ENCODE peak calls at places on chromosomes 4 and X, in eight cellular contexts. One of them, this sample, is unnamed.

GRCh38 chr4:4575284-4576211 is 33.7 kb upstream of the STX18 start:
- DNase-seq in tibial nerve: no peak
- DNase-seq in ascending aorta: no peak
- DNase-seq in heart left ventricle: peak
- DNase-seq in GM23338: peak
- DNase-seq in right atrium auricular region: no peak
- DNase-seq in left lung: peak
- DNase-seq in OCI-LY7: no peak
- DNase-seq in this sample: peak

GRCh38 chr4:96525901-96526300 is 686.0 kb downstream of the PDHA2 start:
- DNase-seq in GM23338: no peak
- DNase-seq in tibial nerve: no peak
- DNase-seq in left lung: no peak
- DNase-seq in ascending aorta: no peak
- DNase-seq in heart left ventricle: no peak
- DNase-seq in right atrium auricular region: no peak
- DNase-seq in OCI-LY7: no peak
- DNase-seq in this sample: no peak

GRCh38 chr4:68349361-68350360 is at the start of gene YTHDC1:
- DNase-seq in ascending aorta: peak
- DNase-seq in right atrium auricular region: peak
- DNase-seq in OCI-LY7: peak
- DNase-seq in left lung: peak
- DNase-seq in tibial nerve: peak
- DNase-seq in GM23338: peak
- DNase-seq in heart left ventricle: peak
- DNase-seq in this sample: peak

GRCh38 chr4:74433043-74433442 is 11.9 kb upstream of the AREG start:
- DNase-seq in tibial nerve: no peak
- DNase-seq in ascending aorta: no peak
- DNase-seq in OCI-LY7: no peak
- DNase-seq in left lung: no peak
- DNase-seq in GM23338: no peak
- DNase-seq in right atrium auricular region: no peak
- DNase-seq in heart left ventricle: no peak
- DNase-seq in this sample: no peak

GRCh38 chr4:76723916-76724315 is 174.0 kb downstream of the SOWAHB start:
- DNase-seq in right atrium auricular region: no peak
- DNase-seq in heart left ventricle: no peak
- DNase-seq in OCI-LY7: no peak
- DNase-seq in tibial nerve: no peak
- DNase-seq in ascending aorta: no peak
- DNase-seq in left lung: no peak
- DNase-seq in GM23338: peak
- DNase-seq in this sample: no peak

GRCh38 chr4:134189480-134189879 is 12.1 kb downstream of the PABPC4L start:
- DNase-seq in OCI-LY7: no peak
- DNase-seq in GM23338: no peak
- DNase-seq in left lung: no peak
- DNase-seq in tibial nerve: no peak
- DNase-seq in right atrium auricular region: no peak
- DNase-seq in heart left ventricle: no peak
- DNase-seq in ascending aorta: no peak
- DNase-seq in this sample: no peak

GRCh38 chr4:77500801-77501200 is 104.8 kb upstream of the CXCL13 start:
- DNase-seq in tibial nerve: no peak
- DNase-seq in right atrium auricular region: no peak
- DNase-seq in GM23338: no peak
- DNase-seq in heart left ventricle: no peak
- DNase-seq in OCI-LY7: no peak
- DNase-seq in left lung: no peak
- DNase-seq in ascending aorta: no peak
- DNase-seq in this sample: no peak

GRCh38 chr4:138438608-138439007 is 196.5 kb upstream of the SLC7A11 start:
- DNase-seq in ascending aorta: no peak
- DNase-seq in GM23338: no peak
- DNase-seq in heart left ventricle: no peak
- DNase-seq in right atrium auricular region: no peak
- DNase-seq in left lung: no peak
- DNase-seq in tibial nerve: no peak
- DNase-seq in OCI-LY7: no peak
- DNase-seq in this sample: no peak

GRCh38 chr4:3767569-3768288 is 1.5 kb downstream of the ADRA2C start:
- DNase-seq in ascending aorta: no peak
- DNase-seq in GM23338: peak
- DNase-seq in OCI-LY7: no peak
- DNase-seq in right atrium auricular region: no peak
- DNase-seq in tibial nerve: no peak
- DNase-seq in heart left ventricle: no peak
- DNase-seq in left lung: no peak
- DNase-seq in this sample: no peak

GRCh38 chr4:151436093-151436518 is 27.1 kb downstream of the FHIP1A start:
- DNase-seq in left lung: no peak
- DNase-seq in GM23338: no peak
- DNase-seq in heart left ventricle: no peak
- DNase-seq in right atrium auricular region: no peak
- DNase-seq in OCI-LY7: no peak
- DNase-seq in tibial nerve: no peak
- DNase-seq in ascending aorta: no peak
- DNase-seq in this sample: no peak

GRCh38 chrX:121179972-121180371 is 132.6 kb downstream of the GLUD2 start:
- DNase-seq in ascending aorta: no peak
- DNase-seq in left lung: no peak
- DNase-seq in heart left ventricle: no peak
- DNase-seq in OCI-LY7: no peak
- DNase-seq in tibial nerve: no peak
- DNase-seq in right atrium auricular region: no peak
- DNase-seq in GM23338: no peak
- DNase-seq in this sample: no peak

GRCh38 chrX:26922278-26922677 is 540.9 kb downstream of the PPP4R3C start:
- DNase-seq in ascending aorta: no peak
- DNase-seq in tibial nerve: no peak
- DNase-seq in GM23338: no peak
- DNase-seq in OCI-LY7: no peak
- DNase-seq in left lung: no peak
- DNase-seq in heart left ventricle: no peak
- DNase-seq in right atrium auricular region: no peak
- DNase-seq in this sample: no peak

GRCh38 chr4:8345053-8345945 is 75.7 kb downstream of the HTRA3 start:
- DNase-seq in tibial nerve: no peak
- DNase-seq in left lung: peak
- DNase-seq in GM23338: no peak
- DNase-seq in heart left ventricle: no peak
- DNase-seq in ascending aorta: no peak
- DNase-seq in OCI-LY7: no peak
- DNase-seq in right atrium auricular region: no peak
- DNase-seq in this sample: no peak

GRCh38 chr4:89712141-89712540 is 124.8 kb downstream of the SNCA start:
- DNase-seq in OCI-LY7: no peak
- DNase-seq in ascending aorta: no peak
- DNase-seq in right atrium auricular region: no peak
- DNase-seq in heart left ventricle: no peak
- DNase-seq in GM23338: no peak
- DNase-seq in left lung: no peak
- DNase-seq in tibial nerve: no peak
- DNase-seq in this sample: no peak

GRCh38 chr4:139734201-139734874 is 68.7 kb downstream of the MGST2 start:
- DNase-seq in left lung: no peak
- DNase-seq in OCI-LY7: no peak
- DNase-seq in right atrium auricular region: peak
- DNase-seq in ascending aorta: no peak
- DNase-seq in heart left ventricle: no peak
- DNase-seq in GM23338: no peak
- DNase-seq in tibial nerve: no peak
- DNase-seq in this sample: no peak
- H3K4me3 ChIP-seq in left lung: peak
- H3K4me3 ChIP-seq in OCI-LY7: no peak
- H3K4me3 ChIP-seq in right atrium auricular region: peak
- H3K4me3 ChIP-seq in ascending aorta: peak
- H3K4me3 ChIP-seq in heart left ventricle: peak
- H3K4me3 ChIP-seq in GM23338: peak
- H3K4me3 ChIP-seq in tibial nerve: peak
- H3K4me3 ChIP-seq in this sample: peak

GRCh38 chrX:111088628-111089027 is 7.4 kb upstream of the PAK3 start:
- DNase-seq in ascending aorta: no peak
- DNase-seq in right atrium auricular region: no peak
- DNase-seq in OCI-LY7: no peak
- DNase-seq in left lung: no peak
- DNase-seq in tibial nerve: no peak
- DNase-seq in GM23338: no peak
- DNase-seq in heart left ventricle: no peak
- DNase-seq in this sample: no peak

GRCh38 chrX:111090458-111090857 is 5.5 kb upstream of the PAK3 start:
- DNase-seq in right atrium auricular region: no peak
- DNase-seq in left lung: no peak
- DNase-seq in heart left ventricle: no peak
- DNase-seq in OCI-LY7: no peak
- DNase-seq in GM23338: no peak
- DNase-seq in ascending aorta: no peak
- DNase-seq in tibial nerve: no peak
- DNase-seq in this sample: no peak

GRCh38 chrX:111083101-111083500 is 12.9 kb upstream of the PAK3 start:
- DNase-seq in left lung: no peak
- DNase-seq in ascending aorta: no peak
- DNase-seq in right atrium auricular region: no peak
- DNase-seq in GM23338: no peak
- DNase-seq in tibial nerve: no peak
- DNase-seq in heart left ventricle: no peak
- DNase-seq in OCI-LY7: no peak
- DNase-seq in this sample: no peak

DNA sequence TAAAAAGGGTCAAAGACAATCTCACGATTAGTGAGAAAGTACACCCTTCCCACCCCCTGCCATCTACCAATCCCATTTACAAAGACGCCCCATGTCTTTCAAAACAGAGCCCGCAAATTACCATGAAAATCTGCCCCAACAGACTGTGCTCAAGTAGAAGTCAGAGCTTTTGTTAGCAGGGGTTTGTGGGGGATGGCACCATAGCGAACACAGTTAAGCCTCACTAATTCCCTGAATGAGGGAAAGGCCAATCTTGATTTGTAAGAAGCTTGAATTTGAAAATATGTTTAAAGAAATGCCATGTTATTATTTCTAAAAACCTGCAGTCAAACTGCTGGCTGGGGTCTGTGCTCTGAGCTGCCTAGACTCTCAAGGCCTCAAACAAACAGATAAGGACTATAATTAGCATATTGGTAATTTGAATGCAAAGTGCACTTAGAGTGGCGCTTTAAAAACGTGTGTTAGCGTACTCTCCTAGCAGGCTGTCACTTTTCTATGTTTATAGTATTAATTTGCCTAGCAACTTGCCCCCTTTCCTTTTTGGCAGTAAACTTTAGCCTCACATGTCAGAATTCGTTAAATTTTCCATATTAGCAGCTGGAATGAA is 9.4 kb upstream of the PAK3 start:
- DNase-seq in OCI-LY7: no peak
- DNase-seq in GM23338: peak
- DNase-seq in left lung: no peak
- DNase-seq in ascending aorta: no peak
- DNase-seq in right atrium auricular region: no peak
- DNase-seq in heart left ventricle: no peak
- DNase-seq in tibial nerve: no peak
- DNase-seq in this sample: no peak
- H3K27ac ChIP-seq in OCI-LY7: no peak
- H3K27ac ChIP-seq in GM23338: peak
- H3K27ac ChIP-seq in left lung: no peak
- H3K27ac ChIP-seq in ascending aorta: no peak
- H3K27ac ChIP-seq in right atrium auricular region: no peak
- H3K27ac ChIP-seq in heart left ventricle: no peak
- H3K27ac ChIP-seq in tibial nerve: no peak
- H3K27ac ChIP-seq in this sample: no peak

GRCh38 chrX:64843224-64843623 is 133.0 kb downstream of the ZC4H2 start:
- DNase-seq in heart left ventricle: no peak
- DNase-seq in right atrium auricular region: no peak
- DNase-seq in tibial nerve: no peak
- DNase-seq in left lung: no peak
- DNase-seq in OCI-LY7: no peak
- DNase-seq in GM23338: no peak
- DNase-seq in ascending aorta: no peak
- DNase-seq in this sample: no peak

DNA sequence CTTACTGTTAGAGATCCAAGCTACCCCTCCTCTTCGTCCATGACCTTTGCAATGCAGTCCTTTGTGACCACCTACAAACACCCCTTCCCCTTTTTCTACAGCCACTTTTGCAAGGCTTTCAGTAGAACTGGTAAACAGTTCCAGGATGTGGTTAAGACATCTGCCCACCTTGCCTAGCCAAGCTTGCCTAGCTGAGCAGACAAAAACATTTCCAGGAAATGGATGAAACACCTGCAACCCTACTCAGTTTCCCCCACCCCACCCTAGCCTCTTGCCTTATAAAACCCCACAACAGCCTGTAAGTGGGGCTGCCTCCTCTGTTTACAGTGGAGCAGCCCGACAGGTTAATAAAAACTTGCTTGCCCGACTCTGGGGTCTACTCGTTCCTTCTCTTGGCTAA is 133.8 kb downstream of the ZC4H2 start:
- DNase-seq in right atrium auricular region: no peak
- DNase-seq in left lung: no peak
- DNase-seq in GM23338: no peak
- DNase-seq in OCI-LY7: peak
- DNase-seq in tibial nerve: no peak
- DNase-seq in heart left ventricle: no peak
- DNase-seq in ascending aorta: no peak
- DNase-seq in this sample: no peak
- H3K4me3 ChIP-seq in right atrium auricular region: no peak
- H3K4me3 ChIP-seq in left lung: no peak
- H3K4me3 ChIP-seq in GM23338: no peak
- H3K4me3 ChIP-seq in OCI-LY7: peak
- H3K4me3 ChIP-seq in tibial nerve: no peak
- H3K4me3 ChIP-seq in heart left ventricle: no peak
- H3K4me3 ChIP-seq in ascending aorta: no peak
- H3K4me3 ChIP-seq in this sample: no peak

GRCh38 chr4:153156263-153156662 is 48.0 kb upstream of the TRIM2 start:
- DNase-seq in heart left ventricle: no peak
- DNase-seq in right atrium auricular region: no peak
- DNase-seq in GM23338: peak
- DNase-seq in ascending aorta: no peak
- DNase-seq in tibial nerve: no peak
- DNase-seq in OCI-LY7: peak
- DNase-seq in left lung: no peak
- DNase-seq in this sample: peak

GRCh38 chr4:153160856-153161598 is 43.2 kb upstream of the TRIM2 start:
- DNase-seq in ascending aorta: no peak
- DNase-seq in OCI-LY7: no peak
- DNase-seq in GM23338: no peak
- DNase-seq in heart left ventricle: no peak
- DNase-seq in right atrium auricular region: no peak
- DNase-seq in left lung: no peak
- DNase-seq in tibial nerve: no peak
- DNase-seq in this sample: no peak

GRCh38 chr4:153159016-153159415 is 45.2 kb upstream of the TRIM2 start:
- DNase-seq in left lung: no peak
- DNase-seq in OCI-LY7: peak
- DNase-seq in ascending aorta: no peak
- DNase-seq in right atrium auricular region: no peak
- DNase-seq in heart left ventricle: no peak
- DNase-seq in tibial nerve: no peak
- DNase-seq in GM23338: no peak
- DNase-seq in this sample: no peak

GRCh38 chr4:153159728-153160221 is 44.5 kb upstream of the TRIM2 start:
- DNase-seq in tibial nerve: no peak
- DNase-seq in ascending aorta: no peak
- DNase-seq in OCI-LY7: no peak
- DNase-seq in left lung: no peak
- DNase-seq in GM23338: no peak
- DNase-seq in heart left ventricle: no peak
- DNase-seq in right atrium auricular region: no peak
- DNase-seq in this sample: no peak

GRCh38 chr4:153161599-153161971 is 42.7 kb upstream of the TRIM2 start:
- DNase-seq in heart left ventricle: no peak
- DNase-seq in GM23338: no peak
- DNase-seq in tibial nerve: no peak
- DNase-seq in right atrium auricular region: no peak
- DNase-seq in OCI-LY7: no peak
- DNase-seq in left lung: no peak
- DNase-seq in ascending aorta: no peak
- DNase-seq in this sample: no peak
- H3K27ac ChIP-seq in heart left ventricle: no peak
- H3K27ac ChIP-seq in GM23338: no peak
- H3K27ac ChIP-seq in tibial nerve: no peak
- H3K27ac ChIP-seq in right atrium auricular region: no peak
- H3K27ac ChIP-seq in OCI-LY7: no peak
- H3K27ac ChIP-seq in left lung: no peak
- H3K27ac ChIP-seq in ascending aorta: no peak
- H3K27ac ChIP-seq in this sample: no peak